ENCODE peak calls at places on chromosomes 13 and 19, in ten cellular contexts. W is Jurkat, Clone E6-1; A is aorta; S is omental fat pad; L is naive thymus-derived CD4-positive, alpha-beta T cell; J is EH; B is stimulated activated CD4-positive, alpha-beta T cell treated with anti-CD3 and anti-CD28 coated beads, Interleukin-1b, Interleukin-23, amount 100 ng/mL, for 1 hour; M is NCI-H69; F is NCI-H524; K is ELR. H is an unnamed sample.

GRCh38 chr13:25165664-25166063 is 6.4 kb downstream of the AMER2 start:
- DNase-seq in B (no peak), F (peak), K (no peak), A (no peak), M (no peak), W (no peak), J (no peak), L (no peak), S (no peak), H (no peak)

GRCh38 chr19:48418317-48419064 is 25.0 kb downstream of the GRIN2D start:
- DNase-seq in B (no peak), F (peak), K (peak), L (no peak), W (no peak), M (no peak), S (no peak), A (no peak), J (peak), H (no peak)

GRCh38 chr19:18426416-18426767 is 7.2 kb downstream of the SSBP4 start:
- DNase-seq in A (no peak), L (no peak), F (no peak), M (no peak), B (no peak), J (no peak), S (no peak), W (no peak), K (no peak), H (no peak)

GRCh38 chr19:13154911-13155471 is 4.8 kb downstream of the IER2 start:
- DNase-seq in W (peak), K (peak), M (peak), J (peak), F (peak), L (peak), B (peak), A (peak), S (peak), H (peak)

GRCh38 chr19:45175663-45176345 is 2.2 kb downstream of the TRAPPC6A start:
- DNase-seq in S (no peak), L (no peak), W (no peak), J (no peak), F (no peak), M (no peak), K (no peak), A (no peak), B (no peak), H (peak)

GRCh38 chr19:17610384-17610783 is 54.9 kb downstream of the COLGALT1 start:
- DNase-seq in B (no peak), W (peak), F (no peak), K (peak), L (peak), M (no peak), A (no peak), J (peak), S (no peak), H (no peak)

GRCh38 chr19:460877-461609 is at the start of gene SHC2:
- DNase-seq in K (no peak), A (no peak), F (no peak), L (no peak), S (no peak), J (no peak), M (peak), W (no peak), B (no peak), H (peak)

GRCh38 chr19:3054972-3055740 is 7.1 kb downstream of the TLE5 start:
- DNase-seq in W (no peak), A (no peak), B (no peak), F (no peak), J (peak), M (no peak), L (no peak), S (no peak), K (peak), H (no peak)

GRCh38 chr19:39078436-39079200 is 5.5 kb upstream of the ACP7 start:
- DNase-seq in A (no peak), M (no peak), B (no peak), L (no peak), F (no peak), K (peak), W (no peak), J (peak), S (no peak), H (no peak)

GRCh38 chr13:62185631-62186256 is 770.1 kb upstream of the PCDH20 start:
- DNase-seq in M (peak), W (no peak), A (no peak), L (no peak), F (peak), B (no peak), J (no peak), K (peak), S (no peak), H (peak)

GRCh38 chr13:24280722-24281121 is 28.7 kb upstream of the C1QTNF9 start:
- DNase-seq in B (no peak), K (no peak), W (no peak), L (no peak), M (no peak), A (no peak), F (no peak), J (no peak), S (no peak), H (no peak)

GRCh38 chr19:12015015-12015752 is 20.3 kb downstream of the ZNF433 start:
- DNase-seq in B (no peak), M (no peak), W (no peak), L (no peak), S (no peak), A (no peak), K (no peak), J (peak), F (no peak), H (no peak)

GRCh38 chr19:22604571-22605274 is 29.4 kb upstream of the ZNF492 start:
- DNase-seq in S (no peak), A (no peak), L (no peak), J (no peak), B (no peak), W (no peak), K (no peak), F (no peak), M (no peak), H (no peak)

GRCh38 chr19:38842439-38843174 is 7.2 kb downstream of the HNRNPL start:
- DNase-seq in B (no peak), W (peak), J (no peak), L (peak), M (no peak), F (no peak), A (no peak), K (no peak), S (no peak), H (no peak)

GRCh38 chr19:30227071-30227621 is 145.0 kb upstream of the ZNF536 start:
- DNase-seq in A (no peak), M (no peak), F (no peak), K (peak), B (no peak), J (no peak), W (no peak), L (no peak), S (no peak), H (no peak)

GRCh38 chr19:46812898-46813569 is 24.6 kb upstream of the SLC1A5 start:
- DNase-seq in S (no peak), M (no peak), A (peak), J (peak), L (no peak), K (no peak), B (no peak), W (no peak), F (no peak), H (no peak)

GRCh38 chr19:47241919-47242644 is 11.1 kb upstream of the BBC3 start:
- DNase-seq in A (no peak), L (no peak), F (no peak), S (no peak), W (no peak), M (no peak), K (peak), B (no peak), J (no peak), H (no peak)

GRCh38 chr13:98752111-98752941 is at the start of gene SLC15A1:
- DNase-seq in M (peak), A (no peak), F (peak), W (no peak), J (no peak), B (no peak), S (no peak), K (no peak), L (no peak), H (peak)

GRCh38 chr19:45607071-45608029 is 5.3 kb upstream of the GPR4 start:
- DNase-seq in M (peak), B (no peak), W (no peak), F (peak), J (peak), S (peak), A (peak), K (peak), L (peak), H (peak)

GRCh38 chr13:108700421-108701170 is 71.2 kb downstream of the MYO16 start:
- DNase-seq in A (no peak), F (no peak), W (peak), K (peak), M (no peak), J (peak), B (no peak), S (no peak), L (no peak), H (no peak)

GRCh38 chr19:38583219-38583984 is 34.4 kb downstream of the MAP4K1 start:
- DNase-seq in K (no peak), L (no peak), M (no peak), J (no peak), B (no peak), A (no peak), F (no peak), W (no peak), S (no peak), H (no peak)

GRCh38 chr19:35260694-35261304 is 8.0 kb upstream of the USF2 start:
- DNase-seq in B (no peak), K (no peak), J (no peak), L (no peak), S (no peak), W (no peak), A (peak), M (no peak), F (no peak), H (no peak)

GRCh38 chr13:33349996-33350826 is 64.7 kb upstream of the STARD13 start:
- DNase-seq in W (no peak), F (peak), A (peak), J (peak), L (no peak), S (no peak), M (peak), B (no peak), K (peak), H (no peak)

GRCh38 chr19:40801449-40802299 is 2.7 kb downstream of the EGLN2 start:
- DNase-seq in J (no peak), M (no peak), A (no peak), K (no peak), F (no peak), W (no peak), L (no peak), S (no peak), B (no peak), H (no peak)

H was measured in NCI-H146.